ENCODE peak calls at places on chromosomes 6 and 20, in six cellular contexts. R is mucosa of gallbladder; E is stimulated activated CD8-positive, alpha-beta memory T cell treated with anti-CD3 and anti-CD28 coated beads, Interleukin-7, amount 100 ng/mL, for 1 hour; X is activated CD4-positive, CD25-positive, alpha-beta regulatory T cell; D is NCI-H1092; W is naive thymus-derived CD8-positive, alpha-beta T cell. S is an unnamed sample.

GRCh38 chr6:11805259-11806053 is 26.9 kb upstream of the ADTRP start:
- DNase-seq in R (no peak), E (no peak), X (no peak), D (no peak), W (no peak), S (no peak)

GRCh38 chr6:12280458-12280857 is 9.7 kb upstream of the EDN1 start:
- DNase-seq in R (no peak), E (no peak), X (no peak), D (no peak), W (no peak), S (no peak)

GRCh38 chr6:57075092-57075491 is 14.9 kb upstream of the ZNF451 start:
- DNase-seq in R (no peak), E (no peak), X (no peak), D (no peak), W (no peak), S (no peak)

GRCh38 chr6:69802995-69803394 is 6.2 kb upstream of the LMBRD1 start:
- DNase-seq in R (no peak), E (no peak), X (no peak), D (no peak), W (no peak), S (no peak)

GRCh38 chr6:92577077-92577719 is 842.2 kb downstream of the EPHA7 start:
- DNase-seq in R (no peak), E (no peak), X (no peak), D (no peak), W (no peak), S (no peak)

GRCh38 chr6:118812972-118813371 is 81.0 kb upstream of the ASF1A start:
- DNase-seq in R (no peak), E (no peak), X (no peak), D (no peak), W (no peak), S (no peak)

GRCh38 chr6:137097057-137097456 is 52.3 kb upstream of the IL20RA start:
- DNase-seq in R (no peak), E (no peak), X (no peak), D (no peak), W (no peak), S (no peak)

GRCh38 chr20:33871362-33871761 is 60.2 kb downstream of the CHMP4B start:
- DNase-seq in R (no peak), E (no peak), X (no peak), D (no peak), W (no peak), S (no peak)

GRCh38 chr6:110813813-110814487 is 1.3 kb downstream of the CDK19 start:
- DNase-seq in R (peak), E (no peak), X (no peak), D (no peak), W (no peak), S (no peak)

GRCh38 chr20:47175501-47175900 is 181.0 kb downstream of the ZMYND8 start:
- DNase-seq in R (no peak), E (no peak), X (no peak), D (peak), W (no peak), S (no peak)

S was measured in cortex of kidney.